ENCODE peak calls at places on chromosomes 3 and 15, in six cellular contexts. Z, Y, E, B, X and Q are unnamed samples.

GRCh38 chr3:53846851-53847155 is 435 bp downstream of the IL17RB start:
- DNase-seq in Z (no peak), Y (no peak), E (no peak), B (no peak), X (no peak), Q (no peak)

GRCh38 chr15:69749274-69749673 is 296.7 kb downstream of the RPLP1 start:
- DNase-seq in Z (no peak), Y (no peak), E (no peak), B (no peak), X (no peak), Q (no peak)

GRCh38 chr3:40035177-40035576 is 225.8 kb downstream of the MYRIP start:
- DNase-seq in Z (no peak), Y (no peak), E (peak; percentile 85), B (no peak), X (no peak), Q (no peak)

GRCh38 chr3:128215800-128216495 is 62.7 kb downstream of the EEFSEC start:
- DNase-seq in Z (no peak), Y (no peak), E (no peak), B (no peak), X (no peak), Q (no peak)

GRCh38 chr3:41199866-41200668 is 762 bp downstream of the CTNNB1 start:
- DNase-seq in Z (peak; percentile 39), Y (no peak), E (peak; percentile 44), B (peak; percentile 46), X (no peak), Q (peak; percentile 51)

GRCh38 chr3:133377396-133377795 is 22.5 kb upstream of the BFSP2 start:
- DNase-seq in Z (no peak), Y (no peak), E (peak; percentile 66), B (peak; percentile 50), X (no peak), Q (no peak)

GRCh38 chr3:139020868-139021234 is at the start of gene PRR23B:
- DNase-seq in Z (no peak), Y (no peak), E (no peak), B (peak; percentile 2), X (no peak), Q (no peak)

GRCh38 chr3:127690823-127691452 is 18.2 kb downstream of the ABTB1 start:
- DNase-seq in Z (no peak), Y (no peak), E (peak; percentile 82), B (peak; percentile 66), X (no peak), Q (no peak)

GRCh38 chr15:39585394-39585841 is 4.5 kb downstream of the THBS1 start:
- DNase-seq in Z (no peak), Y (no peak), E (peak; percentile 18), B (no peak), X (no peak), Q (no peak)

GRCh38 chr15:95259965-95260364 is 1028.6 kb downstream of the MCTP2 start:
- DNase-seq in Z (no peak), Y (no peak), E (no peak), B (no peak), X (no peak), Q (peak; percentile 55)

GRCh38 chr3:67688231-67688630 is 33.8 kb upstream of the SUCLG2 start:
- DNase-seq in Z (no peak), Y (no peak), E (no peak), B (no peak), X (no peak), Q (no peak)

GRCh38 chr15:38263996-38264395 is 11.4 kb downstream of the SPRED1 start:
- DNase-seq in Z (no peak), Y (no peak), E (peak; percentile 76), B (no peak), X (no peak), Q (no peak)

GRCh38 chr15:23536659-23537058 is 28.8 kb upstream of the MKRN3 start:
- DNase-seq in Z (no peak), Y (no peak), E (no peak), B (no peak), X (no peak), Q (no peak)

GRCh38 chr3:131526801-131527347 is 24.1 kb upstream of the MRPL3 start:
- DNase-seq in Z (no peak), Y (peak; percentile 61), E (peak; percentile 78), B (peak; percentile 53), X (peak; percentile 74), Q (peak; percentile 64)

GRCh38 chr3:126130981-126131750 is 47.2 kb upstream of the SLC41A3 start:
- DNase-seq in Z (no peak), Y (peak; percentile 11), E (no peak), B (no peak), X (peak; percentile 24), Q (peak; percentile 23)

GRCh38 chr15:74614744-74615312 is 808 bp upstream of the CLK3 start:
- DNase-seq in Z (peak; percentile 72), Y (peak; percentile 81), E (peak; percentile 94), B (peak; percentile 68), X (peak; percentile 94), Q (peak; percentile 81)